ENCODE peak calls at places on chromosomes 5 and 9, in six cellular contexts. One of them, this sample, is unnamed.

GRCh38 chr9:136142859-136143214 is 24.2 kb upstream of the TMEM250 start:
- DNase-seq in neural progenitor cell: no peak
- DNase-seq in GM20000: no peak
- DNase-seq in heart right ventricle: no peak
- DNase-seq in HFFc6: no peak
- DNase-seq in BJ: no peak
- DNase-seq in this sample: no peak

GRCh38 chr9:105711867-105712266 is 17.5 kb downstream of the TMEM38B start:
- DNase-seq in neural progenitor cell: no peak
- DNase-seq in GM20000: no peak
- DNase-seq in heart right ventricle: no peak
- DNase-seq in HFFc6: no peak
- DNase-seq in BJ: no peak
- DNase-seq in this sample: no peak

GRCh38 chr5:56409331-56410190 is 176.4 kb upstream of the ANKRD55 start:
- DNase-seq in neural progenitor cell: no peak
- DNase-seq in GM20000: no peak
- DNase-seq in heart right ventricle: peak
- DNase-seq in HFFc6: peak
- DNase-seq in BJ: no peak
- DNase-seq in this sample: no peak

GRCh38 chr9:37969130-37969529 is 65.2 kb upstream of the SLC25A51 start:
- DNase-seq in neural progenitor cell: no peak
- DNase-seq in GM20000: no peak
- DNase-seq in heart right ventricle: peak
- DNase-seq in HFFc6: peak
- DNase-seq in BJ: no peak
- DNase-seq in this sample: no peak

GRCh38 chr9:89426389-89426961 is 71.4 kb downstream of the SEMA4D start:
- DNase-seq in neural progenitor cell: no peak
- DNase-seq in GM20000: peak
- DNase-seq in heart right ventricle: no peak
- DNase-seq in HFFc6: no peak
- DNase-seq in BJ: no peak
- DNase-seq in this sample: peak

GRCh38 chr5:160260006-160260775 is 30.9 kb downstream of the FABP6 start:
- DNase-seq in neural progenitor cell: peak
- DNase-seq in GM20000: no peak
- DNase-seq in heart right ventricle: no peak
- DNase-seq in HFFc6: no peak
- DNase-seq in BJ: no peak
- DNase-seq in this sample: no peak

GRCh38 chr5:172731286-172732073 is 39.5 kb downstream of the DUSP1 start:
- DNase-seq in neural progenitor cell: no peak
- DNase-seq in GM20000: no peak
- DNase-seq in heart right ventricle: no peak
- DNase-seq in HFFc6: no peak
- DNase-seq in BJ: no peak
- DNase-seq in this sample: no peak

GRCh38 chr5:125412051-125412560 is 665.7 kb upstream of the ZNF608 start:
- DNase-seq in neural progenitor cell: peak
- DNase-seq in GM20000: peak
- DNase-seq in heart right ventricle: no peak
- DNase-seq in HFFc6: peak
- DNase-seq in BJ: no peak
- DNase-seq in this sample: peak

GRCh38 chr9:110330484-110331115 is 7.1 kb downstream of the TXNDC8 start:
- DNase-seq in neural progenitor cell: no peak
- DNase-seq in GM20000: no peak
- DNase-seq in heart right ventricle: no peak
- DNase-seq in HFFc6: peak
- DNase-seq in BJ: peak
- DNase-seq in this sample: no peak

GRCh38 chr9:87405677-87406544 is 91.8 kb upstream of the DAPK1 start:
- DNase-seq in neural progenitor cell: no peak
- DNase-seq in GM20000: no peak
- DNase-seq in heart right ventricle: no peak
- DNase-seq in HFFc6: no peak
- DNase-seq in BJ: no peak
- DNase-seq in this sample: no peak

GRCh38 chr9:109730228-109730627 is 49.8 kb upstream of the PALM2AKAP2 start:
- DNase-seq in neural progenitor cell: no peak
- DNase-seq in GM20000: no peak
- DNase-seq in heart right ventricle: no peak
- DNase-seq in HFFc6: no peak
- DNase-seq in BJ: no peak
- DNase-seq in this sample: no peak

GRCh38 chr5:77942578-77943239 is 166.6 kb upstream of the TBCA start:
- DNase-seq in neural progenitor cell: no peak
- DNase-seq in GM20000: no peak
- DNase-seq in heart right ventricle: no peak
- DNase-seq in HFFc6: no peak
- DNase-seq in BJ: no peak
- DNase-seq in this sample: no peak

GRCh38 chr9:132776268-132776667 is 101.8 kb downstream of the AK8 start:
- DNase-seq in neural progenitor cell: no peak
- DNase-seq in GM20000: no peak
- DNase-seq in heart right ventricle: no peak
- DNase-seq in HFFc6: no peak
- DNase-seq in BJ: no peak
- DNase-seq in this sample: no peak

GRCh38 chr5:146344155-146345118 is 5.8 kb downstream of the POU4F3 start:
- DNase-seq in neural progenitor cell: peak
- DNase-seq in GM20000: no peak
- DNase-seq in heart right ventricle: no peak
- DNase-seq in HFFc6: no peak
- DNase-seq in BJ: no peak
- DNase-seq in this sample: no peak

GRCh38 chr5:71483355-71483754 is 27.9 kb downstream of the BDP1 start:
- DNase-seq in neural progenitor cell: no peak
- DNase-seq in GM20000: no peak
- DNase-seq in heart right ventricle: no peak
- DNase-seq in HFFc6: peak
- DNase-seq in BJ: peak
- DNase-seq in this sample: no peak

GRCh38 chr5:150642567-150642927 is 2.1 kb downstream of the SYNPO start:
- DNase-seq in neural progenitor cell: peak
- DNase-seq in GM20000: no peak
- DNase-seq in heart right ventricle: peak
- DNase-seq in HFFc6: peak
- DNase-seq in BJ: peak
- DNase-seq in this sample: no peak

GRCh38 chr5:110441035-110441434 is 285.4 kb downstream of the TMEM232 start:
- DNase-seq in neural progenitor cell: peak
- DNase-seq in GM20000: peak
- DNase-seq in heart right ventricle: no peak
- DNase-seq in HFFc6: no peak
- DNase-seq in BJ: no peak
- DNase-seq in this sample: peak

GRCh38 chr9:8871396-8871795 is 1071.8 kb upstream of the DMAC1 start:
- DNase-seq in neural progenitor cell: no peak
- DNase-seq in GM20000: no peak
- DNase-seq in heart right ventricle: no peak
- DNase-seq in HFFc6: no peak
- DNase-seq in BJ: no peak
- DNase-seq in this sample: no peak

GRCh38 chr5:143055596-143056330 is 285.6 kb downstream of the ARHGAP26 start:
- DNase-seq in neural progenitor cell: no peak
- DNase-seq in GM20000: no peak
- DNase-seq in heart right ventricle: no peak
- DNase-seq in HFFc6: peak
- DNase-seq in BJ: no peak
- DNase-seq in this sample: no peak

GRCh38 chr9:109520475-109521132 is 22.5 kb upstream of the PTPN3 start:
- DNase-seq in neural progenitor cell: peak
- DNase-seq in GM20000: peak
- DNase-seq in heart right ventricle: peak
- DNase-seq in HFFc6: peak
- DNase-seq in BJ: peak
- DNase-seq in this sample: peak

GRCh38 chr9:37328561-37329227 is 93.8 kb upstream of the GRHPR start:
- DNase-seq in neural progenitor cell: no peak
- DNase-seq in GM20000: no peak
- DNase-seq in heart right ventricle: no peak
- DNase-seq in HFFc6: no peak
- DNase-seq in BJ: no peak
- DNase-seq in this sample: no peak

GRCh38 chr9:127865645-127866464 is 11.4 kb upstream of the ENG start:
- DNase-seq in neural progenitor cell: no peak
- DNase-seq in GM20000: no peak
- DNase-seq in heart right ventricle: no peak
- DNase-seq in HFFc6: no peak
- DNase-seq in BJ: no peak
- DNase-seq in this sample: no peak

GRCh38 chr5:107893642-107894041 is 222.9 kb upstream of the EFNA5 start:
- DNase-seq in neural progenitor cell: no peak
- DNase-seq in GM20000: no peak
- DNase-seq in heart right ventricle: no peak
- DNase-seq in HFFc6: no peak
- DNase-seq in BJ: no peak
- DNase-seq in this sample: no peak

GRCh38 chr5:143862260-143862659 is 50.3 kb downstream of the HMHB1 start:
- DNase-seq in neural progenitor cell: no peak
- DNase-seq in GM20000: no peak
- DNase-seq in heart right ventricle: no peak
- DNase-seq in HFFc6: no peak
- DNase-seq in BJ: no peak
- DNase-seq in this sample: no peak

GRCh38 chr9:108634669-108635462 is 220.9 kb downstream of the ACTL7B start:
- DNase-seq in neural progenitor cell: no peak
- DNase-seq in GM20000: no peak
- DNase-seq in heart right ventricle: no peak
- DNase-seq in HFFc6: no peak
- DNase-seq in BJ: no peak
- DNase-seq in this sample: no peak

GRCh38 chr5:126449751-126450271 is 26.6 kb downstream of the GRAMD2B start:
- DNase-seq in neural progenitor cell: no peak
- DNase-seq in GM20000: peak
- DNase-seq in heart right ventricle: peak
- DNase-seq in HFFc6: peak
- DNase-seq in BJ: no peak
- DNase-seq in this sample: peak

GRCh38 chr9:23644326-23644725 is 181.7 kb downstream of the ELAVL2 start:
- DNase-seq in neural progenitor cell: no peak
- DNase-seq in GM20000: no peak
- DNase-seq in heart right ventricle: no peak
- DNase-seq in HFFc6: no peak
- DNase-seq in BJ: no peak
- DNase-seq in this sample: no peak

GRCh38 chr9:98993570-98993945 is 49.9 kb downstream of the COL15A1 start:
- DNase-seq in neural progenitor cell: no peak
- DNase-seq in GM20000: peak
- DNase-seq in heart right ventricle: peak
- DNase-seq in HFFc6: no peak
- DNase-seq in BJ: no peak
- DNase-seq in this sample: peak

GRCh38 chr9:112945620-112946208 is 55.0 kb upstream of the SLC46A2 start:
- DNase-seq in neural progenitor cell: peak
- DNase-seq in GM20000: no peak
- DNase-seq in heart right ventricle: no peak
- DNase-seq in HFFc6: no peak
- DNase-seq in BJ: no peak
- DNase-seq in this sample: no peak
- TF ChIP-seq CTCF in neural progenitor cell: peak
- TF ChIP-seq CTCF in GM20000: no peak
- TF ChIP-seq CTCF in heart right ventricle: no peak
- TF ChIP-seq CTCF in HFFc6: peak
- TF ChIP-seq CTCF in BJ: no peak
- TF ChIP-seq CTCF in this sample: no peak

GRCh38 chr5:13354611-13355010 is 589.9 kb downstream of the DNAH5 start:
- DNase-seq in neural progenitor cell: no peak
- DNase-seq in GM20000: no peak
- DNase-seq in heart right ventricle: no peak
- DNase-seq in HFFc6: no peak
- DNase-seq in BJ: no peak
- DNase-seq in this sample: no peak

GRCh38 chr5:13359326-13359725 is 585.2 kb downstream of the DNAH5 start:
- DNase-seq in neural progenitor cell: no peak
- DNase-seq in GM20000: no peak
- DNase-seq in heart right ventricle: no peak
- DNase-seq in HFFc6: no peak
- DNase-seq in BJ: no peak
- DNase-seq in this sample: no peak

GRCh38 chr5:13356226-13356625 is 588.3 kb downstream of the DNAH5 start:
- DNase-seq in neural progenitor cell: no peak
- DNase-seq in GM20000: no peak
- DNase-seq in heart right ventricle: no peak
- DNase-seq in HFFc6: no peak
- DNase-seq in BJ: no peak
- DNase-seq in this sample: no peak

GRCh38 chr5:13357937-13358336 is 586.6 kb downstream of the DNAH5 start:
- DNase-seq in neural progenitor cell: no peak
- DNase-seq in GM20000: no peak
- DNase-seq in heart right ventricle: no peak
- DNase-seq in HFFc6: no peak
- DNase-seq in BJ: no peak
- DNase-seq in this sample: no peak
- TF ChIP-seq CTCF in neural progenitor cell: no peak
- TF ChIP-seq CTCF in GM20000: no peak
- TF ChIP-seq CTCF in heart right ventricle: no peak
- TF ChIP-seq CTCF in HFFc6: no peak
- TF ChIP-seq CTCF in BJ: no peak
- TF ChIP-seq CTCF in this sample: no peak

DNA sequence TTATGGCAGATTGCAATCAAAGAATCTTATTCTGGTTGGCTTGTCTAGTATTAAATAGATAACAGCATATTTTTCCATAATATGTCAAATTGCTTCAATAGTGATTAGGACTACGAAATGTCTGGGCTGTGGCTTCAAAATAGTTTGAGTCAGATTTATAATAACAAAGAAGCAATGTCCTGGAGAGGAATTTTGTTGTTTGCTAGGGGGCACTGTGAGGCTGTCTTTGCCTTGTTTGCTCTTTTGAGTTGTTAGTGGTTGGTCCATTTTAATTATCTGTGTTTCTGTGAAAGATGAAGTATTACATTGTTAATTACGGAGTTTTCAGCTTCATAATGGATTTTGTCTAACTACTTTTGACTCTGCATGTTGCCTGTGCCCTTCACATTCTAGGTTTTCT is 713.6 kb downstream of the TLE4 start:
- DNase-seq in neural progenitor cell: peak
- DNase-seq in GM20000: no peak
- DNase-seq in heart right ventricle: no peak
- DNase-seq in HFFc6: no peak
- DNase-seq in BJ: no peak
- DNase-seq in this sample: no peak
- TF ChIP-seq CTCF in neural progenitor cell: peak
- TF ChIP-seq CTCF in GM20000: no peak
- TF ChIP-seq CTCF in heart right ventricle: peak
- TF ChIP-seq CTCF in HFFc6: no peak
- TF ChIP-seq CTCF in BJ: no peak
- TF ChIP-seq CTCF in this sample: no peak

GRCh38 chr9:1052119-1052907 is 2.2 kb downstream of the DMRT2 start:
- DNase-seq in neural progenitor cell: no peak
- DNase-seq in GM20000: no peak
- DNase-seq in heart right ventricle: no peak
- DNase-seq in HFFc6: no peak
- DNase-seq in BJ: no peak
- DNase-seq in this sample: no peak
- TF ChIP-seq CTCF in neural progenitor cell: no peak
- TF ChIP-seq CTCF in GM20000: no peak
- TF ChIP-seq CTCF in heart right ventricle: peak
- TF ChIP-seq CTCF in HFFc6: no peak
- TF ChIP-seq CTCF in BJ: no peak
- TF ChIP-seq CTCF in this sample: no peak

This sample was measured in GM10248.